ENCODE peak calls at places on chromosomes 12 and 14, in seven cellular contexts. C is fibroblast of lung, B is cardiac muscle cell, U is right atrium auricular region, E is HCT116, F is left lung, P is MM.1S. D is an unnamed sample. For H3K4me1 and H3K27me3, the result is how much of the 10 kb centered on the place peaks cover.

GRCh38 chr14:104876251-104876699 is 11.2 kb downstream of the CEP170B start:
- DNase-seq in E (peak), C (peak), B (no peak), F (no peak), U (no peak), P (no peak), D (peak)

GRCh38 chr14:103748539-103748867 is 32.9 kb downstream of the ZFYVE21 start:
- DNase-seq in E (no peak), U (no peak), B (no peak), P (peak), C (no peak), F (no peak), D (no peak)

GRCh38 chr12:112393328-112393727 is 11.1 kb upstream of the HECTD4 start:
- DNase-seq in B (no peak), E (no peak), F (no peak), U (no peak), P (no peak), C (no peak), D (no peak)

GRCh38 chr12:19894803-19895202 is 455.5 kb downstream of the AEBP2 start:
- DNase-seq in P (peak), U (no peak), B (no peak), C (no peak), F (no peak), E (no peak), D (no peak)

GRCh38 chr14:44981198-44981597 is 19.2 kb downstream of the TOGARAM1 start:
- DNase-seq in E (no peak), B (no peak), C (no peak), P (no peak), F (no peak), U (no peak), D (no peak)

GRCh38 chr14:49549881-49550280 is 36.3 kb downstream of the RPS29 start:
- DNase-seq in U (no peak), E (no peak), P (no peak), F (no peak), C (peak), B (no peak), D (no peak)

GRCh38 chr14:58455593-58456265 is 28.2 kb downstream of the KIAA0586 start:
- DNase-seq in U (no peak), B (no peak), F (no peak), P (no peak), C (no peak), E (no peak), D (no peak)

GRCh38 chr12:88698471-88698870 is 118.2 kb upstream of the KITLG start:
- DNase-seq in E (no peak), C (no peak), B (no peak), P (no peak), F (no peak), U (no peak), D (no peak)

GRCh38 chr12:90253142-90253541 is 544.5 kb upstream of the ATP2B1 start:
- DNase-seq in B (no peak), F (no peak), U (no peak), C (no peak), P (peak), E (no peak), D (no peak)

GRCh38 chr12:120399531-120399930 is 30.6 kb upstream of the MSI1 start:
- DNase-seq in U (no peak), P (no peak), B (no peak), F (no peak), E (no peak), C (peak), D (no peak)

GRCh38 chr14:68651652-68652432 is 141.0 kb downstream of the ZFP36L1 start:
- DNase-seq in P (no peak), E (no peak), U (peak), B (no peak), C (peak), F (no peak), D (no peak)

GRCh38 chr14:31190220-31190605 is 17.4 kb downstream of the HECTD1 start:
- DNase-seq in E (no peak), F (no peak), U (no peak), B (no peak), P (no peak), C (no peak), D (no peak)

GRCh38 chr14:61718039-61718438 is 22.7 kb downstream of the HIF1A start:
- DNase-seq in B (no peak), P (no peak), U (no peak), C (no peak), F (no peak), E (no peak), D (no peak)

GRCh38 chr12:7075931-7076330 is 15.4 kb downstream of the C1S start:
- DNase-seq in U (no peak), E (no peak), P (no peak), F (no peak), B (no peak), C (peak), D (no peak)

GRCh38 chr14:35385042-35385839 is 19.3 kb downstream of the NFKBIA start:
- DNase-seq in C (peak), B (peak), U (peak), P (no peak), F (peak), E (no peak), D (peak)

GRCh38 chr14:38405851-38406630 is 150.1 kb upstream of the CLEC14A start:
- DNase-seq in P (no peak), F (no peak), C (peak), B (peak), E (no peak), U (no peak), D (no peak)

GRCh38 chr12:61798778-61799177 is 461.4 kb upstream of the USP15 start:
- DNase-seq in C (no peak), B (no peak), E (no peak), F (no peak), U (no peak), P (no peak), D (no peak)

GRCh38 chr12:63018273-63018672 is 83.3 kb upstream of the PPM1H start:
- DNase-seq in E (no peak), F (no peak), C (no peak), B (no peak), P (no peak), U (no peak), D (no peak)

GRCh38 chr14:90177537-90178189 is 78.7 kb upstream of the PSMC1 start:
- DNase-seq in B (no peak), F (no peak), U (no peak), E (no peak), P (no peak), C (no peak), D (no peak)

GRCh38 chr14:20428802-20429201 is 7.2 kb downstream of the KLHL33 start:
- DNase-seq in C (no peak), U (no peak), B (no peak), P (no peak), F (no peak), E (no peak), D (no peak)

GRCh38 chr12:130254476-130255276 is 83.0 kb upstream of the PIWIL1 start:
- DNase-seq in U (no peak), E (no peak), F (no peak), B (no peak), C (no peak), P (no peak), D (no peak)

GRCh38 chr14:20418501-20418909 is 5.2 kb upstream of the TEP1 start:
- DNase-seq in C (no peak), E (no peak), P (no peak), F (no peak), U (no peak), B (no peak), D (no peak)

GRCh38 chr12:85588221-85588620 is 248.0 kb downstream of the RASSF9 start:
- DNase-seq in C (no peak), F (no peak), E (no peak), P (no peak), B (no peak), U (no peak), D (no peak)

GRCh38 chr14:100828448-100828834 is 2.5 kb downstream of the MEG3 start:
- DNase-seq in F (no peak), P (no peak), U (no peak), E (no peak), B (no peak), C (no peak), D (no peak)

GRCh38 chr14:86420131-86420530 is 890.2 kb downstream of the FLRT2 start:
- DNase-seq in P (no peak), F (no peak), U (no peak), C (no peak), E (no peak), B (no peak), D (no peak)

GRCh38 chr14:73250781-73251500 is 13.6 kb downstream of the PAPLN start:
- DNase-seq in E (no peak), U (no peak), B (no peak), P (no peak), F (peak), C (no peak), D (no peak)

GRCh38 chr12:69105101-69105613 is 134.2 kb upstream of the CPSF6 start:
- DNase-seq in U (no peak), P (no peak), F (no peak), E (no peak), B (no peak), C (no peak), D (no peak)

GRCh38 chr12:106861984-106862894 is 87.8 kb downstream of the RIC8B start:
- DNase-seq in P (no peak), C (peak), E (no peak), F (no peak), U (no peak), B (no peak), D (no peak)

GRCh38 chr14:76320975-76321374 is 55.0 kb upstream of the ESRRB start:
- DNase-seq in E (no peak), B (no peak), U (no peak), C (no peak), P (no peak), F (no peak), D (no peak)

GRCh38 chr14:76324133-76324532 is 51.8 kb upstream of the ESRRB start:
- DNase-seq in U (no peak), E (no peak), P (no peak), F (no peak), C (no peak), B (no peak), D (no peak)

GRCh38 chr14:76320486-76320885 is 55.5 kb upstream of the ESRRB start:
- DNase-seq in U (no peak), E (no peak), B (no peak), F (no peak), P (no peak), C (no peak), D (no peak)

GRCh38 chr14:76323331-76324050 is 52.4 kb upstream of the ESRRB start:
- DNase-seq in B (no peak), C (no peak), U (no peak), P (no peak), E (no peak), F (no peak), D (no peak)

DNA sequence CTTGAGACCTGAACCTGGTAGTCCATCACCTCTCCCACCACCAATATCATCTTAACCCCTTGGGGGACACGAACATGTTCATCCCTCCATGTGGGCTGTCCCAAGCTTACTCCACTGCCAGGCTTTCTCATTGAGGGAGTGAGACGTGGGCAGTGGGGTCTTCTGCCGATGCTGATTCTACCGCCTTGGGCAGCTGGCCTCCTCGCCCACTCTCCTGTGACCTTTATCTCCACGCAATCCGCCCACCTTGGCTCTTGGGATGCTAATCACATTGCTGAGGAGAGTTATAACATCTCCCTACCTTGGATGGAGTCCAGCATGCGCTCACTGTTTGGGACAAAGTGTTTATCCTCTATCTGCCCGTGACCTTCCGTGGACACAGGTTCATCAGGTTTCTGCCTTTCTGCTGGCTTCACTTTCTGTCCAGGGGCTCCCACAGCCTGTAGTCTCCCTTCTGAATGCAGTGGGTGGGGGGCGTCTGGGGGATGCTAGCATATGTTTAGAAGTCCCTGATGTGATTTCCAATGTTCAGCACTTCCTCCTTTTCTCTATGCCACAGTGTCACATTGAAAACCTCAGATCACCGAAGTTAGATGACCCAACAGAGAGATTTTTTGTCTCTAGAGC is 53.2 kb upstream of the ESRRB start:
- DNase-seq in C (no peak), P (no peak), F (no peak), U (no peak), B (no peak), E (no peak), D (no peak)
- TF ChIP-seq CTCF in C (no peak), P (no peak), F (no peak), U (no peak), B (no peak), E (no peak), D (no peak)

GRCh38 chr12:50005150-50005549 is 20.1 kb downstream of the RACGAP1 start:
- DNase-seq in B (no peak), P (no peak), F (no peak), E (no peak), U (no peak), C (no peak), D (no peak)

GRCh38 chr12:50006754-50007442 is 18.4 kb downstream of the RACGAP1 start:
- DNase-seq in U (no peak), P (no peak), E (no peak), F (no peak), B (no peak), C (no peak), D (no peak)

GRCh38 chr12:50003595-50003994 is 21.7 kb downstream of the RACGAP1 start:
- DNase-seq in B (no peak), U (no peak), E (no peak), F (no peak), P (no peak), C (no peak), D (no peak)

GRCh38 chr12:50004696-50005095 is 20.6 kb downstream of the RACGAP1 start:
- DNase-seq in E (no peak), B (no peak), P (no peak), F (no peak), U (no peak), C (no peak), D (no peak)

GRCh38 chr12:50006266-50006665 is 19.0 kb downstream of the RACGAP1 start:
- DNase-seq in E (no peak), C (no peak), F (no peak), P (peak), U (no peak), B (no peak), D (no peak)
- H3K4me1 ChIP-seq in E (under half), C (under half), F (under half), P (under half), U (under half), B (under half), D (under half)

GRCh38 chr12:48978741-48979601 is 849 bp downstream of the WNT1 start:
- DNase-seq in C (no peak), E (no peak), U (no peak), P (no peak), B (no peak), F (no peak), D (no peak)
- H3K27me3 ChIP-seq in C (half or more), E (under half), U (under half), P (half or more), B (half or more), F (half or more), D (half or more)

GRCh38 chr12:11106288-11106687 is 14.2 kb upstream of the TAS2R43 start:
- DNase-seq in C (no peak), E (no peak), F (no peak), B (no peak), P (no peak), U (no peak), D (no peak)
- TF ChIP-seq CTCF in C (no peak), E (no peak), F (no peak), B (no peak), P (no peak), U (no peak), D (no peak)

GRCh38 chr12:123389560-123390351 is 5.8 kb downstream of the KMT5A start:
- DNase-seq in P (no peak), U (no peak), C (no peak), E (no peak), B (peak), F (peak), D (peak)

GRCh38 chr12:123387508-123388217 is 3.7 kb downstream of the KMT5A start:
- DNase-seq in P (no peak), E (no peak), F (no peak), C (no peak), B (peak), U (no peak), D (no peak)

GRCh38 chr12:123390415-123391093 is 6.6 kb downstream of the KMT5A start:
- DNase-seq in U (no peak), E (no peak), C (no peak), B (no peak), F (no peak), P (no peak), D (no peak)

GRCh38 chr12:123388948-123389559 is 5.1 kb downstream of the KMT5A start:
- DNase-seq in E (no peak), C (no peak), F (no peak), B (no peak), U (no peak), P (no peak), D (peak)

GRCh38 chr12:123388218-123388947 is 4.5 kb downstream of the KMT5A start:
- DNase-seq in F (peak), B (peak), C (peak), P (peak), E (no peak), U (peak), D (peak)
- H3K4me1 ChIP-seq in F (half or more), B (under half), C (under half), P (under half), E (under half), U (under half), D (under half)

GRCh38 chr14:36514278-36515104 is 5.5 kb downstream of the NKX2-1 start:
- DNase-seq in C (no peak), B (no peak), F (peak), E (no peak), U (no peak), P (no peak), D (no peak)
- H3K27me3 ChIP-seq in C (half or more), B (half or more), F (half or more), E (under half), U (half or more), P (under half), D (half or more)

GRCh38 chr12:126926023-126926600 is 1340.9 kb upstream of the TMEM132C start:
- DNase-seq in U (no peak), P (peak), C (no peak), F (no peak), E (no peak), B (no peak), D (no peak)
- TF ChIP-seq CTCF in U (no peak), P (peak), C (no peak), F (no peak), E (peak), B (no peak), D (no peak)

D was measured in psoas muscle.